ENCODE peak calls at places on chromosomes 3 and 15, in eight cellular contexts. T, O, C, A, I, Y, Q and K are unnamed samples.

GRCh38 chr3:128447561-128448013 is 19.1 kb downstream of the DNAJB8 start:
- DNase-seq in T (no peak), O (no peak), C (no peak), A (no peak), I (no peak), Y (no peak), Q (no peak), K (no peak)

GRCh38 chr3:159726231-159726964 is 262.2 kb upstream of the IL12A start:
- DNase-seq in T (no peak), O (no peak), C (peak), A (no peak), I (no peak), Y (no peak), Q (no peak), K (peak)

GRCh38 chr15:33125883-33126535 is 68.5 kb downstream of the FMN1 start:
- DNase-seq in T (no peak), O (no peak), C (no peak), A (no peak), I (peak), Y (no peak), Q (no peak), K (no peak)

GRCh38 chr3:175383813-175384212 is 524.7 kb downstream of the NAALADL2 start:
- DNase-seq in T (no peak), O (no peak), C (no peak), A (no peak), I (no peak), Y (no peak), Q (no peak), K (no peak)

GRCh38 chr15:22952826-22953579 is 27.2 kb downstream of the CYFIP1 start:
- DNase-seq in T (no peak), O (no peak), C (no peak), A (no peak), I (no peak), Y (peak), Q (no peak), K (no peak)

GRCh38 chr15:32643907-32644445 is 2.5 kb downstream of the SCG5 start:
- DNase-seq in T (no peak), O (no peak), C (no peak), A (no peak), I (no peak), Y (no peak), Q (no peak), K (no peak)

GRCh38 chr3:129123314-129124060 is 1.9 kb upstream of the RAB43 start:
- DNase-seq in T (no peak), O (no peak), C (no peak), A (peak), I (no peak), Y (no peak), Q (no peak), K (peak)

GRCh38 chr3:79845546-79845945 is 77.7 kb upstream of the ROBO1 start:
- DNase-seq in T (no peak), O (no peak), C (no peak), A (no peak), I (no peak), Y (no peak), Q (no peak), K (no peak)

GRCh38 chr3:10473581-10474438 is 31.6 kb downstream of the ATP2B2 start:
- DNase-seq in T (no peak), O (no peak), C (no peak), A (no peak), I (no peak), Y (no peak), Q (no peak), K (no peak)

GRCh38 chr15:41971089-41971892 is 1.1 kb downstream of the EHD4 start:
- DNase-seq in T (peak), O (peak), C (no peak), A (peak), I (peak), Y (peak), Q (no peak), K (peak)
- TF ChIP-seq CTCF in T (peak), O (no peak), C (no peak), A (no peak), I (no peak), Y (no peak), Q (peak), K (no peak)

GRCh38 chr3:122258757-122259371 is 66.2 kb upstream of the CSTA start:
- DNase-seq in T (peak), O (peak), C (no peak), A (peak), I (no peak), Y (no peak), Q (peak), K (peak)
- TF ChIP-seq CTCF in T (peak), O (peak), C (peak), A (peak), I (no peak), Y (no peak), Q (peak), K (peak)

GRCh38 chr3:90092994-90093393 is 985.6 kb downstream of the EPHA3 start:
- DNase-seq in T (no peak), O (no peak), C (no peak), A (no peak), I (no peak), Y (no peak), Q (no peak), K (no peak)

GRCh38 chr3:90091557-90091956 is 984.1 kb downstream of the EPHA3 start:
- DNase-seq in T (peak), O (no peak), C (no peak), A (peak), I (no peak), Y (peak), Q (no peak), K (peak)
- TF ChIP-seq CTCF in T (peak), O (no peak), C (peak), A (peak), I (no peak), Y (peak), Q (peak), K (peak)

DNA sequence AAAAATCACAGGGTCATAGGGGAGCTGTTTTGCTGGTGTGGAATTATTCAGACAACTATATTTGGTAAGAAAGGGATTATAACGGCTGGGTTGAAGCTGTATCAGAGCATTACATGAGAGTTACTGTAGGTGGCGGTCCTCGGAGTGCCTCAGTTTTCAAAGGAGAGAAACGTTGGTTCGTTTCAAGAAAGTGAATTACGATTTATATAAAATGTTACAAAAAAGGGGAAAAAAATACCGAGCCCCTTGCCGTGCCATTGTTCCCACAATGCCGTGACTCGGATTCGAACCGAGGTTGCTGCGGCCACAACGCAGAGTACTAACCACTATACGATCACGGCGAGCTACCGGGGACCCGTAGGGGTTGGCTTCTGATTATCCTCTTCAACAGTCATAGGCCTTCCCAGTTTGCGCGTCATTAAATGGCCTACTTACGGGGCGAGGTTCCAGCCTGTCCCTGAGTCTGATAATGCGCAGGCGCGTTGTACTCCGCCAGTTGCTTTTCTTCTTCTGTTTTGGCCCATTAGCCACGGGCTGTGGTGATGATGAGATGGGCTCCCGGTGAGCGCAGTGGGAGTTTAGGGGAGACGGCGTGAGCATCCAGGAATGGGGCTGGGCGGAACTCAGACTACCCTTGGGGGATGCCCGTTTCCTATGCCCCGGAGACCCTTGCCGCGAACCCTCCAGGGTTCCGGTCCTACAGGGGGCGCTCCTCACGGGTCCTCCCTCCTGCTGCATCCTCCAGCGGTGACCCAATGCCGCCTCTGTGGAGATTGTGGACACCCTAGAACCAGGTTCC is 10.8 kb upstream of the SHF start:
- DNase-seq in T (peak), O (peak), C (peak), A (peak), I (peak), Y (peak), Q (peak), K (peak)
- TF ChIP-seq CTCF in T (peak), O (peak), C (peak), A (peak), I (peak), Y (peak), Q (peak), K (peak)

DNA sequence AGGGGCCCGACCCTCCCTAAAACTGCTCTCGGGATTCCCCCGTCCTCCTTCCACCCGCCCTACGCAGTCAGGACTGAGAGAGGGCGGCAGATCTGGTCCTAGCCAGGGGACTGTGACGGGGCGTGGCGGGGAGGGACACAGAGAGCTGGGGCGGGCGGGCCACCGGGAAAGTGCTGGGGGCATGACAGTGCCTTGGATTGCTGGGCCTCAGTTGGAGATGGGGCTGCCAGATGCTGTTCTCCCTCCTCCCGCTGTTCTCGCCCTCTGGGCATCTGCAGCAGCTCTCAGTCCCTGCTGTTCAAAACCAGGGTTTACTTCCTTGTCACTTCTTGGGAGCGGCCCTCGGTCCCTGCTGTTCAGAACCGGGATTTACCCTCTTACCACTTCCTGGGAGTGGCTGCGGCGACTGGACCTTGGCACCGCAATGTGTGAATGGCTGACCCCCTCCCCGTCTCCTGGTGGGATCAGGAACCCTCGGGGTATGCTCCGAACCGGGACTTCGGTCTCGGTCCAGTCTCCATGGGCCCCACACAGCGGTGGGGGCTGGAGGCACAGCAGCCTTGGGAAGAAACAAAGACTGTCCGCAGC is 1.8 kb upstream of the RPP25 start:
- DNase-seq in T (peak), O (peak), C (no peak), A (peak), I (no peak), Y (peak), Q (no peak), K (peak)
- TF ChIP-seq CTCF in T (peak), O (no peak), C (peak), A (peak), I (no peak), Y (peak), Q (peak), K (peak)